ENCODE peak calls at places on chromosomes 16 and 17, in five cellular contexts. B is aorta; T is AG04449; S is amniotic stem cell; C is effector memory CD8-positive, alpha-beta T cell. Z is an unnamed sample.
A peak's percentile ranks its signal among the peaks of the same experiment; 100 is the strongest.

GRCh38 chr17:49061524-49061943 is 64.3 kb downstream of the IGF2BP1 start:
- DNase-seq in B (no peak), T (no peak), S (no peak), C (no peak), Z (no peak)

GRCh38 chr17:42843358-42843934 is 934 bp upstream of the AOC2 start:
- DNase-seq in B (no peak), T (no peak), S (peak; percentile 4), C (no peak), Z (no peak)

GRCh38 chr17:5282639-5283217 is 644 bp downstream of the RABEP1 start:
- DNase-seq in B (peak; percentile 78), T (no peak), S (no peak), C (no peak), Z (peak; percentile 12)

GRCh38 chr16:82460761-82461160 is 166.0 kb upstream of the CDH13 start:
- DNase-seq in B (no peak), T (no peak), S (no peak), C (no peak), Z (no peak)

GRCh38 chr17:60141111-60142018 is 8.4 kb upstream of the CA4 start:
- DNase-seq in B (no peak), T (no peak), S (no peak), C (no peak), Z (no peak)

GRCh38 chr17:17892731-17893130 is 55.9 kb upstream of the SREBF1 start:
- DNase-seq in B (peak; percentile 0), T (no peak), S (no peak), C (no peak), Z (no peak)

GRCh38 chr16:48231675-48232214 is 12.4 kb upstream of the LONP2 start:
- DNase-seq in B (no peak), T (peak; percentile 3), S (no peak), C (no peak), Z (no peak)

GRCh38 chr17:81641825-81642489 is 5.0 kb downstream of the TSPAN10 start:
- DNase-seq in B (no peak), T (peak; percentile 24), S (peak; percentile 62), C (no peak), Z (peak; percentile 35)

GRCh38 chr16:79184464-79184863 is 416.1 kb downstream of the MAF start:
- DNase-seq in B (no peak), T (no peak), S (no peak), C (no peak), Z (no peak)

GRCh38 chr16:51538707-51539604 is 387.9 kb upstream of the SALL1 start:
- DNase-seq in B (no peak), T (peak; percentile 45), S (peak; percentile 51), C (no peak), Z (peak; percentile 95)

GRCh38 chr17:42310281-42311156 is 22.2 kb downstream of the STAT5A start:
- DNase-seq in B (no peak), T (no peak), S (no peak), C (no peak), Z (no peak)

GRCh38 chr17:41812176-41813038 is at the start of gene FKBP10:
- DNase-seq in B (peak; percentile 91), T (no peak), S (peak; percentile 80), C (peak; percentile 43), Z (peak; percentile 81)

GRCh38 chr17:58317421-58318064 is 11.1 kb downstream of the TSPOAP1 start:
- DNase-seq in B (peak; percentile 38), T (peak; percentile 17), S (no peak), C (peak; percentile 74), Z (peak; percentile 44)

GRCh38 chr17:14032234-14032633 is 37.1 kb upstream of the COX10 start:
- DNase-seq in B (no peak), T (no peak), S (no peak), C (no peak), Z (no peak)

GRCh38 chr16:18788828-18789514 is 1.2 kb downstream of the RPS15A start:
- DNase-seq in B (no peak), T (no peak), S (no peak), C (no peak), Z (no peak)

GRCh38 chr16:22813223-22813945 is 578 bp upstream of the HS3ST2 start:
- DNase-seq in B (peak; percentile 92), T (no peak), S (no peak), C (no peak), Z (peak; percentile 23)

GRCh38 chr17:40319651-40320550 is 10.9 kb downstream of the RARA start:
- DNase-seq in B (no peak), T (no peak), S (no peak), C (peak; percentile 83), Z (no peak)

GRCh38 chr17:29603109-29603674 is 10.3 kb downstream of the ANKRD13B start:
- DNase-seq in B (peak; percentile 48), T (no peak), S (no peak), C (no peak), Z (no peak)

GRCh38 chr17:65485388-65486299 is 75.8 kb downstream of the AXIN2 start:
- DNase-seq in B (peak; percentile 89), T (no peak), S (no peak), C (no peak), Z (no peak)

GRCh38 chr17:72726936-72727335 is 365.6 kb downstream of the SLC39A11 start:
- DNase-seq in B (no peak), T (no peak), S (no peak), C (no peak), Z (no peak)

GRCh38 chr16:2047330-2048115 is at the start of the genes NTHL1 and TSC2:
- DNase-seq in B (peak; percentile 99), T (peak; percentile 70), S (peak; percentile 91), C (peak; percentile 86), Z (peak; percentile 92)

GRCh38 chr17:28760987-28761562 is 17.3 kb downstream of the TRAF4 start:
- DNase-seq in B (no peak), T (peak; percentile 28), S (no peak), C (no peak), Z (no peak)

GRCh38 chr16:75591001-75591852 is 25.0 kb downstream of the GABARAPL2 start:
- DNase-seq in B (peak; percentile 79), T (peak; percentile 36), S (no peak), C (no peak), Z (no peak)

GRCh38 chr17:80270836-80271235 is 10.2 kb downstream of the RNF213 start:
- DNase-seq in B (no peak), T (no peak), S (no peak), C (peak; percentile 22), Z (peak; percentile 32)

GRCh38 chr17:35390663-35391062 is 17.2 kb upstream of the SLFN11 start:
- DNase-seq in B (no peak), T (no peak), S (no peak), C (no peak), Z (no peak)

GRCh38 chr16:69781118-69781517 is 19.0 kb downstream of the WWP2 start:
- DNase-seq in B (no peak), T (no peak), S (no peak), C (no peak), Z (no peak)

GRCh38 chr17:13016881-13017622 is 775 bp downstream of the ELAC2 start:
- DNase-seq in B (no peak), T (no peak), S (no peak), C (no peak), Z (no peak)

GRCh38 chr17:55294042-55294751 is 29.4 kb downstream of the HLF start:
- DNase-seq in B (no peak), T (no peak), S (no peak), C (no peak), Z (no peak)

Z was measured in SJSA1.